ENCODE peak calls at places on chromosome 21, in four cellular contexts. One of them, this sample, is unnamed.
A peak's percentile ranks its signal among the peaks of the same experiment; 100 is the strongest.

GRCh38 chr21:15445327-15445726 is 284.5 kb upstream of the USP25 start:
- DNase-seq in GM23338: peak; percentile 68
- DNase-seq in psoas muscle: no peak
- DNase-seq in neuronal stem cell: no peak
- DNase-seq in this sample: no peak

GRCh38 chr21:44871576-44872265 is 1.8 kb downstream of the PTTG1IP start:
- DNase-seq in GM23338: no peak
- DNase-seq in neuronal stem cell: no peak
- DNase-seq in psoas muscle: peak; percentile 73
- DNase-seq in this sample: no peak

GRCh38 chr21:29987762-29988161 is 48.0 kb upstream of the GRIK1 start:
- DNase-seq in GM23338: no peak
- DNase-seq in psoas muscle: no peak
- DNase-seq in neuronal stem cell: no peak
- DNase-seq in this sample: no peak

GRCh38 chr21:34807881-34808568 is 139.2 kb downstream of the CLIC6 start:
- DNase-seq in neuronal stem cell: no peak
- DNase-seq in GM23338: no peak
- DNase-seq in psoas muscle: no peak
- DNase-seq in this sample: peak; percentile 64

GRCh38 chr21:27033467-27033866 is 66.6 kb upstream of the ADAMTS5 start:
- DNase-seq in GM23338: no peak
- DNase-seq in neuronal stem cell: no peak
- DNase-seq in psoas muscle: no peak
- DNase-seq in this sample: no peak

GRCh38 chr21:33261635-33262034 is 4.5 kb upstream of the IL10RB start:
- DNase-seq in psoas muscle: no peak
- DNase-seq in GM23338: no peak
- DNase-seq in neuronal stem cell: no peak
- DNase-seq in this sample: no peak

GRCh38 chr21:15283138-15283537 is 218.3 kb upstream of the NRIP1 start:
- DNase-seq in psoas muscle: no peak
- DNase-seq in neuronal stem cell: no peak
- DNase-seq in GM23338: no peak
- DNase-seq in this sample: no peak

GRCh38 chr21:41360072-41360821 is 1.6 kb upstream of the MX2 start:
- DNase-seq in GM23338: peak; percentile 49
- DNase-seq in neuronal stem cell: no peak
- DNase-seq in psoas muscle: peak; percentile 77
- DNase-seq in this sample: no peak

GRCh38 chr21:41251961-41252642 is 64.5 kb upstream of the FAM3B start:
- DNase-seq in neuronal stem cell: no peak
- DNase-seq in psoas muscle: no peak
- DNase-seq in GM23338: no peak
- DNase-seq in this sample: no peak

GRCh38 chr21:14553422-14553821 is 7.3 kb upstream of the SAMSN1 start:
- DNase-seq in psoas muscle: no peak
- DNase-seq in GM23338: no peak
- DNase-seq in neuronal stem cell: no peak
- DNase-seq in this sample: no peak

GRCh38 chr21:34132905-34133304 is 59.5 kb downstream of the MRPS6 start:
- DNase-seq in GM23338: no peak
- DNase-seq in neuronal stem cell: no peak
- DNase-seq in psoas muscle: no peak
- DNase-seq in this sample: no peak

GRCh38 chr21:42565886-42566523 is 52.4 kb downstream of the SLC37A1 start:
- DNase-seq in GM23338: no peak
- DNase-seq in neuronal stem cell: no peak
- DNase-seq in psoas muscle: no peak
- DNase-seq in this sample: no peak

GRCh38 chr21:26554365-26554764 is 18.7 kb downstream of the CYYR1 start:
- DNase-seq in GM23338: no peak
- DNase-seq in psoas muscle: no peak
- DNase-seq in neuronal stem cell: no peak
- DNase-seq in this sample: no peak

GRCh38 chr21:34869541-34869940 is 179.6 kb downstream of the RUNX1 start:
- DNase-seq in neuronal stem cell: no peak
- DNase-seq in psoas muscle: no peak
- DNase-seq in GM23338: no peak
- DNase-seq in this sample: no peak

GRCh38 chr21:28781602-28782274 is 210.9 kb downstream of the LTN1 start:
- DNase-seq in neuronal stem cell: no peak
- DNase-seq in psoas muscle: no peak
- DNase-seq in GM23338: peak; percentile 51
- DNase-seq in this sample: no peak

GRCh38 chr21:26659181-26659580 is 86.1 kb upstream of the CYYR1 start:
- DNase-seq in psoas muscle: no peak
- DNase-seq in neuronal stem cell: no peak
- DNase-seq in GM23338: no peak
- DNase-seq in this sample: no peak

GRCh38 chr21:45080639-45081414 is 6.4 kb downstream of the ADARB1 start:
- DNase-seq in GM23338: no peak
- DNase-seq in neuronal stem cell: no peak
- DNase-seq in psoas muscle: no peak
- DNase-seq in this sample: no peak

GRCh38 chr21:14757533-14758327 is 211.6 kb upstream of the SAMSN1 start:
- DNase-seq in GM23338: no peak
- DNase-seq in neuronal stem cell: no peak
- DNase-seq in psoas muscle: no peak
- DNase-seq in this sample: no peak

GRCh38 chr21:44756416-44757185 is 45.0 kb downstream of the UBE2G2 start:
- DNase-seq in neuronal stem cell: no peak
- DNase-seq in psoas muscle: no peak
- DNase-seq in GM23338: no peak
- DNase-seq in this sample: no peak

GRCh38 chr21:37904879-37905278 is 11.4 kb downstream of the KCNJ6 start:
- DNase-seq in GM23338: no peak
- DNase-seq in psoas muscle: no peak
- DNase-seq in neuronal stem cell: no peak
- DNase-seq in this sample: no peak

GRCh38 chr21:14947613-14948160 is 117.1 kb downstream of the NRIP1 start:
- DNase-seq in GM23338: no peak
- DNase-seq in neuronal stem cell: no peak
- DNase-seq in psoas muscle: no peak
- DNase-seq in this sample: no peak

GRCh38 chr21:37166733-37167132 is 93.7 kb downstream of the TTC3 start:
- DNase-seq in psoas muscle: no peak
- DNase-seq in neuronal stem cell: no peak
- DNase-seq in GM23338: peak; percentile 72
- DNase-seq in this sample: no peak

GRCh38 chr21:46568562-46568961 is 36.3 kb downstream of the S100B start:
- DNase-seq in neuronal stem cell: no peak
- DNase-seq in psoas muscle: no peak
- DNase-seq in GM23338: no peak
- DNase-seq in this sample: no peak
- H3K36me3 ChIP-seq in neuronal stem cell: peaks cover 40% of the 10 kb centered on the region
- H3K36me3 ChIP-seq in psoas muscle: peaks cover 85% of the 10 kb centered on the region
- H3K36me3 ChIP-seq in GM23338: no peaks in the 10 kb centered on the region
- H3K36me3 ChIP-seq in this sample: no peaks in the 10 kb centered on the region

GRCh38 chr21:36097427-36098230 is 27.8 kb downstream of the CBR1 start:
- DNase-seq in neuronal stem cell: no peak
- DNase-seq in psoas muscle: no peak
- DNase-seq in GM23338: no peak
- DNase-seq in this sample: no peak
- H3K27ac ChIP-seq in neuronal stem cell: no peak overlapping the region
- H3K27ac ChIP-seq in psoas muscle: no peak overlapping the region
- H3K27ac ChIP-seq in GM23338: peak overlapping the region; percentile 98
- H3K27ac ChIP-seq in this sample: no peak overlapping the region

DNA sequence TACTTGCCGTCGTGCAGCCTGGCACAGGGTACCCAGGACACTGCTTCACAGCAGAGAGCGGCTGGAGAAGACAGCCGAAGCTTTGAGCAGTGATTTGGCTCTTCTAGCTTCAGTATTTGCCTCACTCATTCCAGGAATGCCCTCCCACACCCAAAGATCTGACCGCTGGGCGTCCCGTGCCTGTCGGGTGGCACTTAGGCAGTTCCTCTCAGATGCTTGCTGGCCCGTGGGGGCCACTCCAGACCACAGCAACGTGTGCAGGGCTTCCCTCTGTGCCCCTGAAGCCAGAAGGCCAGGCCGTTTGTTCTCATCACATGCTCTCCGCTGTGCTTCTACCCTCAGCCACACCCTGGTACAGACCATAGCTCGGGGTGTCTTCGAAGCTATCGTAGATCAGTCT is 17.0 kb downstream of the RRP1B start:
- DNase-seq in neuronal stem cell: no peak
- DNase-seq in psoas muscle: no peak
- DNase-seq in GM23338: no peak
- DNase-seq in this sample: no peak
- H3K36me3 ChIP-seq in neuronal stem cell: peaks cover 29% of the 10 kb centered on the region
- H3K36me3 ChIP-seq in psoas muscle: peaks cover 99% of the 10 kb centered on the region
- H3K36me3 ChIP-seq in GM23338: peaks cover 49% of the 10 kb centered on the region
- H3K36me3 ChIP-seq in this sample: no peaks in the 10 kb centered on the region

GRCh38 chr21:39025198-39025597 is 158.1 kb downstream of the PSMG1 start:
- DNase-seq in psoas muscle: no peak
- DNase-seq in GM23338: no peak
- DNase-seq in neuronal stem cell: no peak
- DNase-seq in this sample: no peak

GRCh38 chr21:39033878-39034589 is 149.2 kb downstream of the PSMG1 start:
- DNase-seq in psoas muscle: no peak
- DNase-seq in neuronal stem cell: no peak
- DNase-seq in GM23338: no peak
- DNase-seq in this sample: no peak

GRCh38 chr21:39024538-39024937 is 158.7 kb downstream of the PSMG1 start:
- DNase-seq in psoas muscle: no peak
- DNase-seq in neuronal stem cell: no peak
- DNase-seq in GM23338: no peak
- DNase-seq in this sample: no peak

GRCh38 chr21:39030127-39030884 is 152.9 kb downstream of the PSMG1 start:
- DNase-seq in GM23338: peak; percentile 94
- DNase-seq in neuronal stem cell: no peak
- DNase-seq in psoas muscle: no peak
- DNase-seq in this sample: no peak

GRCh38 chr21:39029086-39029772 is 154.0 kb downstream of the PSMG1 start:
- DNase-seq in neuronal stem cell: no peak
- DNase-seq in GM23338: no peak
- DNase-seq in psoas muscle: no peak
- DNase-seq in this sample: no peak
- H3K27ac ChIP-seq in neuronal stem cell: no peak overlapping the region
- H3K27ac ChIP-seq in GM23338: peak overlapping the region; percentile 24
- H3K27ac ChIP-seq in psoas muscle: no peak overlapping the region
- H3K27ac ChIP-seq in this sample: no peak overlapping the region

DNA sequence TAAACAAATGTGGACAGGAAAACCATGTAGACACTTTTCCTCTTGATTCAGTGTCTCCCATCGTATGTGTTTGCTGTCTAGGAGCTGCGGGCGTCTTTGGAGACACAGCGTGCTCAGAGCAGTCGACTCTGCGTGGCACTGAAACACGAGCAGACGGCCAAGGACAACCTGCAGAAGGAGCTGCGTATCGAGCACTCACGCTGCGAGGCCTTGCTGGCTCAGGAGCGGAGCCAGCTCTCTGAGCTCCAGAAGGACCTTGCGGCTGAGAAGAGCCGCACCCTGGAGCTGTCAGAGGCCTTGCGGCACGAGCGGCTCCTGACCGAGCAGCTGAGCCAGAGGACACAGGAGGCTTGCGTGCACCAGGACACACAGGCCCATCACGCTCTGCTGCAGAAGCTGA is 27.2 kb upstream of the DIP2A start:
- DNase-seq in GM23338: no peak
- DNase-seq in psoas muscle: peak; percentile 48
- DNase-seq in neuronal stem cell: no peak
- DNase-seq in this sample: no peak
- H3K36me3 ChIP-seq in GM23338: peaks cover 3% of the 10 kb centered on the region
- H3K36me3 ChIP-seq in psoas muscle: peaks cover 100% of the 10 kb centered on the region
- H3K36me3 ChIP-seq in neuronal stem cell: peaks cover 52% of the 10 kb centered on the region
- H3K36me3 ChIP-seq in this sample: no peaks in the 10 kb centered on the region

GRCh38 chr21:46605759-46606426 is 1.0 kb upstream of the S100B start:
- DNase-seq in neuronal stem cell: no peak
- DNase-seq in psoas muscle: peak; percentile 63
- DNase-seq in GM23338: no peak
- DNase-seq in this sample: no peak

GRCh38 chr21:46600978-46601377 is 3.9 kb downstream of the S100B start:
- DNase-seq in psoas muscle: no peak
- DNase-seq in neuronal stem cell: no peak
- DNase-seq in GM23338: no peak
- DNase-seq in this sample: no peak

GRCh38 chr21:46604975-46605758 is at the start of gene S100B:
- DNase-seq in neuronal stem cell: no peak
- DNase-seq in psoas muscle: no peak
- DNase-seq in GM23338: peak; percentile 33
- DNase-seq in this sample: no peak

GRCh38 chr21:46604329-46604974 is 430 bp downstream of the S100B start:
- DNase-seq in psoas muscle: no peak
- DNase-seq in neuronal stem cell: no peak
- DNase-seq in GM23338: no peak
- DNase-seq in this sample: no peak

DNA sequence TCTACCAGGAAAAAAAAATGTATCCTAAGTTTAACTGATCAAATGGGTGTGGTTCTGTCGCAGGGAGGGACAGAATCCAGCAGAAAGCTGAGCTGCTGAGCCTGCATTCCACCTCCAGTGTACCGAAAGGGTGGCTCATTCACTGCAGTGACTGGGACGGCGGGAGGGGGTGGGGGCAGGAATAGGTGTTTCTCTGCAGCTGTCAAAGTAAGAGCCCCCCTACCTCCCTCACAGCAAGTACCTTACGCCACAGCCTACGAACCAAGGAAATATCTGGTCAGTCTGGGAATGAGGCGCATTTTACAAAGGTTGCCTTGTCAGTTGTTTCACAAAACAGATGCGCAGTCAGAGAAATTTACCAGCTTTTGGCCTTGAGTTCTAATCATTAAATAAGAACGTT is 1.7 kb downstream of the S100B start:
- DNase-seq in psoas muscle: no peak
- DNase-seq in GM23338: peak; percentile 77
- DNase-seq in neuronal stem cell: no peak
- DNase-seq in this sample: no peak
- H3K27ac ChIP-seq in psoas muscle: no peak overlapping the region
- H3K27ac ChIP-seq in GM23338: no peak overlapping the region
- H3K27ac ChIP-seq in neuronal stem cell: no peak overlapping the region
- H3K27ac ChIP-seq in this sample: no peak overlapping the region

DNA sequence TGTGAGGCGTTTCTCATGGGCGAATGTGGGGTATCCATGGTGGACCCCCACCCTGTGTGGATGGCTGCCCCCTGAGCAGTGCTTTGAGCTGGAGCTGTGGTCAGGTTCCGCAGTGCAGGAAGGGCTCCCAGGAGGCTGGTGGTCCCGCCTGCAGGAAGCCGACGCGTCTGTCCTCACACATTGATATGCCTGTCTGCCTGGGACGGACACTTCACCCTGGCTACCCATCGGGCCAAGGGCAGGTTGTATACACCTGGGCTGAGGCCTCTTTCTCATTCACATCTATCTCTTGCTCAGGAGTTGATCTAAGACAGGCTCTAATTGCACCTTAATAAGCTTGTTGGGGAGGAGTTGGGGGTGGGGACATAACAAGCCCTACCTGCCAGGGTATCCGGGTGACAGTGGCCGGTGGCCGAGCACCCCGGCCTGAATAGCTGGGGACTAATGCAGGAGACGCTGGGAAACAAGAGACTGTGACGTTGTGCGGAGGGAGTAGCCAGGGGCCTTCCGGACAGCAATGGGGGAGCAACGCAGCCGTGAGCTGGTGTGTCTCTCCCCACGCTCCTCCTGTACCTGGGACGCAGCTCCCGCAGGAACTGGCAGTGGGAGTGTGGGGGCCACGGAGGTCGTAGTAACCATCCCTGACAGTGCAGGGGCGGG is 21.7 kb downstream of the PDXK start:
- DNase-seq in psoas muscle: peak; percentile 72
- DNase-seq in GM23338: peak; percentile 81
- DNase-seq in neuronal stem cell: peak; percentile 53
- DNase-seq in this sample: no peak
- H3K36me3 ChIP-seq in psoas muscle: peaks cover 32% of the 10 kb centered on the region
- H3K36me3 ChIP-seq in GM23338: no peaks in the 10 kb centered on the region
- H3K36me3 ChIP-seq in neuronal stem cell: peaks cover 6% of the 10 kb centered on the region
- H3K36me3 ChIP-seq in this sample: no peaks in the 10 kb centered on the region